ENCODE peak calls at places on chromosomes 11 and 22, in nine cellular contexts. B is adrenal gland, A is A172, U is stomach, N is H4, H is GM23338, V is NCI-H2171 treated with DMSO at 0.1 percent for 48 hours, Q is HuH-7, M is BJ. R is an unnamed sample.

GRCh38 chr22:29914991-29915390 is 32.0 kb downstream of the MTMR3 start:
- DNase-seq in H (no peak), A (no peak), N (no peak), U (no peak), B (no peak), V (no peak), M (no peak), Q (no peak), R (no peak)

GRCh38 chr11:44623716-44624491 is 58.4 kb downstream of the CD82 start:
- DNase-seq in B (no peak), A (no peak), N (peak), V (peak), H (no peak), U (peak), M (no peak), Q (no peak), R (no peak)

GRCh38 chr22:30113494-30113893 is 33.2 kb downstream of the HORMAD2 start:
- DNase-seq in V (no peak), U (no peak), M (no peak), H (no peak), Q (no peak), A (no peak), N (no peak), B (no peak), R (no peak)

GRCh38 chr11:112113539-112114457 is 27.1 kb downstream of the SDHD start:
- DNase-seq in Q (peak), A (peak), U (no peak), N (peak), V (peak), B (no peak), M (no peak), H (peak), R (no peak)

GRCh38 chr11:15655552-15655951 is 540.8 kb downstream of the INSC start:
- DNase-seq in B (no peak), Q (no peak), N (no peak), M (no peak), V (no peak), A (no peak), U (no peak), H (no peak), R (no peak)

GRCh38 chr22:44245438-44245837 is 64.7 kb downstream of the PARVG start:
- DNase-seq in U (peak), Q (no peak), H (no peak), A (no peak), V (no peak), M (no peak), N (no peak), B (no peak), R (no peak)

GRCh38 chr11:70110538-70111055 is 32.5 kb downstream of the ANO1 start:
- DNase-seq in H (no peak), M (no peak), A (no peak), B (no peak), V (no peak), U (no peak), N (no peak), Q (no peak), R (no peak)

GRCh38 chr11:120212259-120212888 is 1.5 kb downstream of the OAF start:
- DNase-seq in H (peak), V (no peak), Q (no peak), U (no peak), N (no peak), A (no peak), M (no peak), B (no peak), R (no peak)

GRCh38 chr11:48307760-48308386 is 1.9 kb downstream of the OR4S1 start:
- DNase-seq in A (peak), H (peak), Q (peak), U (peak), B (peak), M (peak), V (peak), N (peak), R (no peak)

GRCh38 chr22:28710112-28710888 is 30.7 kb upstream of the TTC28 start:
- DNase-seq in B (no peak), M (peak), U (no peak), V (peak), H (no peak), A (peak), N (peak), Q (no peak), R (no peak)

GRCh38 chr11:104918113-104918824 is 20.0 kb upstream of the CASP12 start:
- DNase-seq in U (no peak), B (no peak), N (no peak), H (no peak), V (no peak), A (peak), Q (no peak), M (peak), R (no peak)

GRCh38 chr11:34926101-34926830 is 9.8 kb downstream of the PDHX start:
- DNase-seq in B (no peak), V (peak), M (no peak), Q (no peak), U (no peak), H (peak), A (peak), N (peak), R (no peak)

GRCh38 chr11:9955387-9955786 is 291.5 kb downstream of the SWAP70 start:
- DNase-seq in V (no peak), A (no peak), Q (no peak), N (no peak), M (no peak), H (no peak), U (no peak), B (no peak), R (no peak)

GRCh38 chr22:27774200-27774599 is 27.4 kb downstream of the MN1 start:
- DNase-seq in V (no peak), H (no peak), N (no peak), Q (no peak), A (no peak), U (no peak), M (no peak), B (no peak), R (no peak)

GRCh38 chr11:70687716-70688115 is 289.4 kb downstream of the CTTN start:
- DNase-seq in Q (no peak), B (no peak), U (no peak), V (no peak), M (no peak), H (no peak), N (no peak), A (no peak), R (no peak)

GRCh38 chr11:110158317-110159200 is 65.4 kb downstream of the ZC3H12C start:
- DNase-seq in N (no peak), U (no peak), H (no peak), V (no peak), A (no peak), Q (no peak), M (no peak), B (no peak), R (no peak)

GRCh38 chr11:86775342-86775741 is 25.0 kb upstream of the PRSS23 start:
- DNase-seq in N (no peak), U (no peak), M (no peak), Q (no peak), H (no peak), A (no peak), V (no peak), B (no peak), R (no peak)

GRCh38 chr11:78147807-78148206 is 8.4 kb upstream of the ALG8 start:
- DNase-seq in B (no peak), H (no peak), V (peak), N (no peak), M (no peak), Q (no peak), A (no peak), U (no peak), R (peak)

GRCh38 chr22:38270091-38270972 is 2.5 kb downstream of the TMEM184B start:
- DNase-seq in U (no peak), M (no peak), A (no peak), Q (no peak), N (no peak), B (no peak), H (no peak), V (no peak), R (no peak)

GRCh38 chr11:35815556-35816315 is 128.1 kb upstream of the LDLRAD3 start:
- DNase-seq in A (no peak), B (peak), Q (no peak), N (no peak), U (no peak), M (peak), H (no peak), V (no peak), R (no peak)

GRCh38 chr11:110710520-110711381 is 1.5 kb downstream of the ARHGAP20 start:
- DNase-seq in H (peak), M (no peak), U (peak), N (peak), B (peak), V (peak), A (no peak), Q (no peak), R (no peak)

GRCh38 chr11:72439455-72439854 is 5.1 kb upstream of the CLPB start:
- DNase-seq in Q (no peak), V (no peak), B (no peak), H (no peak), M (no peak), A (peak), U (no peak), N (peak), R (no peak)

GRCh38 chr11:69587454-69588081 is 53.4 kb upstream of the CCND1 start:
- DNase-seq in U (no peak), N (no peak), A (peak), V (no peak), B (no peak), H (no peak), M (peak), Q (no peak), R (no peak)

GRCh38 chr11:111298466-111299110 is at the start of gene POU2AF3:
- DNase-seq in V (no peak), B (no peak), N (no peak), A (no peak), M (no peak), Q (no peak), H (peak), U (no peak), R (no peak)

GRCh38 chr11:75352417-75353206 is 1.2 kb upstream of the ARRB1 start:
- DNase-seq in U (peak), N (no peak), V (no peak), A (no peak), H (no peak), B (peak), M (no peak), Q (no peak), R (no peak)

GRCh38 chr22:43346521-43346929 is 3.4 kb upstream of the SCUBE1 start:
- DNase-seq in V (peak), Q (peak), H (peak), U (peak), M (no peak), B (peak), N (peak), A (peak), R (peak)

GRCh38 chr11:113864410-113864809 is 11.0 kb downstream of the USP28 start:
- DNase-seq in M (no peak), V (no peak), U (no peak), H (no peak), A (no peak), B (no peak), Q (no peak), N (no peak), R (no peak)

GRCh38 chr11:125842319-125842948 is 9.3 kb downstream of the PATE4 start:
- DNase-seq in V (no peak), M (no peak), N (no peak), H (peak), Q (no peak), U (no peak), A (no peak), B (no peak), R (no peak)